ENCODE peak calls at places on chromosomes 11 and 22, in eight cellular contexts. I is IMR-90, R is left lung, Z is HCT116, D is A549, P is heart right ventricle, X is upper lobe of right lung, O is endodermal cell. M is an unnamed sample. For H3K4me1, the result is how much of the 10 kb centered on the place peaks cover.

GRCh38 chr11:128563942-128564641 is 23.3 kb downstream of the ETS1 start:
- DNase-seq in I (no peak), R (no peak), Z (no peak), D (no peak), P (no peak), X (no peak), O (peak), M (no peak)

GRCh38 chr22:23072911-23073491 is 2.7 kb downstream of the GNAZ start:
- DNase-seq in I (no peak), R (peak), Z (no peak), D (no peak), P (no peak), X (peak), O (peak), M (peak)

GRCh38 chr11:79062814-79063762 is 377.7 kb downstream of the TENM4 start:
- DNase-seq in I (peak), R (no peak), Z (peak), D (peak), P (peak), X (no peak), O (peak), M (no peak)

GRCh38 chr11:27158763-27159679 is 118.4 kb downstream of the BBOX1 start:
- DNase-seq in I (peak), R (no peak), Z (peak), D (peak), P (peak), X (no peak), O (peak), M (no peak)

GRCh38 chr11:120391854-120392253 is 55.6 kb downstream of the ARHGEF12 start:
- DNase-seq in I (peak), R (no peak), Z (no peak), D (no peak), P (no peak), X (no peak), O (no peak), M (no peak)

GRCh38 chr11:4040461-4040860 is 54.1 kb upstream of the RRM1 start:
- DNase-seq in I (no peak), R (no peak), Z (no peak), D (no peak), P (no peak), X (no peak), O (no peak), M (no peak)

GRCh38 chr11:83070878-83071640 is 638 bp downstream of the RAB30 start:
- DNase-seq in I (peak), R (no peak), Z (no peak), D (peak), P (peak), X (peak), O (no peak), M (peak)

GRCh38 chr11:83195176-83195531 is 1.6 kb downstream of the ANKRD42 start:
- DNase-seq in I (peak), R (no peak), Z (no peak), D (peak), P (no peak), X (no peak), O (no peak), M (no peak)

GRCh38 chr22:20111689-20112622 is 3.9 kb upstream of the RANBP1 start:
- DNase-seq in I (no peak), R (peak), Z (no peak), D (no peak), P (no peak), X (no peak), O (no peak), M (peak)
- H3K27ac ChIP-seq in I (no peak), R (no peak), Z (peak), D (no peak), P (no peak), X (no peak), O (peak), M (peak)

DNA sequence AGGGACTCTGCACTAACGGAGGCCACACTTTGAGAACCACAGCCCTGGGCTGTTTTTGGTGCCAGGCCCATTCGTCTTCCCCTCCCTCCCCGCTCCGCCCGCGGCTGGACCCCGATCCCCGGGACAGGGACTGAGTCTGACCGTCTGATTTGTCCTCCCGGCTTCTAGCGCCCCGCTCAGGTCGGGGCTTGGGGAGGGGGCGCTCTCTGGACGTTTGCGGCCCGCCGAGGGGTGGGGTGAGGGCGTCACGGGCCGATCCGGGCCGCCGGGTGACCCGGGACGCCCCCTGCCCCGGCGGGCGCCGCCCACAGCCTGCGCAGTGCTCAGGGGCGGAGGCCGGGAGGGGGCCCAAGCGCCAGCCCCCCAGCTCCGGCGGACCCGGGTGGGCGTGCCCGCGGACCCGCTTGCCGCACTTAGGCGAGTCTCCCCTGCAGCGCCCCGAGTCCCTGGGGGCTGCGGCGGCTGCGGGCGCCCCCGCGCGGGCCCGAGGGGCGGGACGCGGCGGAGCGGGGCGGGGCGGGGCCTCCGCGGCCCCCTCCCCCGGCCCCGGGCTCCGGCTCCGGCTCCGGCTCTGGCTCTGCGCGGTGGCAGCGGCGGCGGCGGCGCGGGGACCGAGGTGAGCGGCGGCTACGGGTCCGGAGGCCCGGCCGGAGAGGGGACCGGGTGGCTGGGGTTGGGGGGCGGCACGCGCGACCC is 33.7 kb upstream of the PRR5 start:
- DNase-seq in I (no peak), R (peak), Z (no peak), D (no peak), P (no peak), X (no peak), O (peak), M (no peak)
- TF ChIP-seq CTCF in I (peak), R (no peak), Z (no peak), D (peak), P (no peak), X (no peak), O (peak), M (no peak)

DNA sequence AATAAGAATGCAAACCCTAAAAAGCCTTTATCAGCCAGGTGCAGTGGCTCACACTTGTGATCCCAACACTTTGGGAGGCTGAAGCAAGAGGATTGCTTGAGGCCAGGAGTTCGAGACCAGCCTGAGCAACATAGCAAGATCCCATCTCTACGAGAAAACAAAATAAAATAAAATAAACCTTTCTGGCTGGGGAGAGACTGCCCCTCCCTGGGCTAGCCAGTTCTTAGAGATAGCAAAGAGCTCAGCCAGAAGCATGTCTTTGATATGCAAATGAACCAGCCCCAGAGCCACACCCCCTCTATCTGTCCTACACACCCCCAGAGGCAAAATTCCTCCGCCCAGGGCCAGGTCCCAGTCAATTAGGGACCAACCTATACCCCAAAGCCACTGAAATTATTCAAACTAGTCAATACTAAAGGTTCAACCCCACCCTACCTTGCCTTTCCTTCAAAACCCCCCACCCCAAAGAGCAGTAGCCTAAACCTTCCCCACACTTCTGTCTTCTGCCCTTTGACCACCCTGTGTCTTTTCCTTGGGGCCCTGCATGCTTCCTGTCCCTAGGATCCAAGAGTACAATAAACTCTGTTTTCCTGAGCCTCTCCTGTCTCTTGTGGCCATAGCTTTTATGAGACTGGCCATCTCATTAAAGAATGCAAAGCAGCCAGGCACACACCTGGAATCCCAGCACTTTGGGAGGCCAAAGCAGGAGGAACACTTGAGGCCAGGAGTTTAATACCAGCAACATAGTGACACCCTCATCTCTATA is 37.3 kb upstream of the CXCR5 start:
- DNase-seq in I (no peak), R (no peak), Z (no peak), D (no peak), P (no peak), X (no peak), O (peak), M (no peak)
- H3K4me1 ChIP-seq in I (under half), R (under half), Z (under half), D (under half), P (under half), X (under half), O (under half), M (under half)

GRCh38 chr11:34405079-34405858 is 33.5 kb upstream of the CAT start:
- DNase-seq in I (no peak), R (no peak), Z (no peak), D (no peak), P (no peak), X (no peak), O (no peak), M (no peak)

GRCh38 chr11:34407121-34407813 is 31.5 kb upstream of the CAT start:
- DNase-seq in I (no peak), R (no peak), Z (no peak), D (no peak), P (no peak), X (no peak), O (no peak), M (no peak)

GRCh38 chr11:34404280-34404679 is 34.5 kb upstream of the CAT start:
- DNase-seq in I (no peak), R (no peak), Z (no peak), D (no peak), P (no peak), X (no peak), O (no peak), M (no peak)

GRCh38 chr11:34406413-34406812 is 32.3 kb upstream of the CAT start:
- DNase-seq in I (no peak), R (no peak), Z (no peak), D (no peak), P (no peak), X (no peak), O (no peak), M (no peak)

GRCh38 chr11:34403431-34403830 is 35.3 kb upstream of the CAT start:
- DNase-seq in I (no peak), R (no peak), Z (no peak), D (no peak), P (no peak), X (no peak), O (no peak), M (no peak)
- H3K27ac ChIP-seq in I (no peak), R (no peak), Z (no peak), D (no peak), P (no peak), X (no peak), O (no peak), M (no peak)

GRCh38 chr11:110169738-110170137 is 76.5 kb downstream of the ZC3H12C start:
- DNase-seq in I (no peak), R (no peak), Z (no peak), D (no peak), P (no peak), X (no peak), O (no peak), M (no peak)

GRCh38 chr11:110176366-110177056 is 83.3 kb downstream of the ZC3H12C start:
- DNase-seq in I (peak), R (no peak), Z (no peak), D (no peak), P (no peak), X (no peak), O (no peak), M (no peak)

GRCh38 chr11:110174645-110175310 is 81.6 kb downstream of the ZC3H12C start:
- DNase-seq in I (peak), R (no peak), Z (no peak), D (no peak), P (no peak), X (no peak), O (no peak), M (no peak)

GRCh38 chr11:110173775-110174644 is 80.8 kb downstream of the ZC3H12C start:
- DNase-seq in I (peak), R (no peak), Z (peak), D (peak), P (peak), X (peak), O (peak), M (peak)

DNA sequence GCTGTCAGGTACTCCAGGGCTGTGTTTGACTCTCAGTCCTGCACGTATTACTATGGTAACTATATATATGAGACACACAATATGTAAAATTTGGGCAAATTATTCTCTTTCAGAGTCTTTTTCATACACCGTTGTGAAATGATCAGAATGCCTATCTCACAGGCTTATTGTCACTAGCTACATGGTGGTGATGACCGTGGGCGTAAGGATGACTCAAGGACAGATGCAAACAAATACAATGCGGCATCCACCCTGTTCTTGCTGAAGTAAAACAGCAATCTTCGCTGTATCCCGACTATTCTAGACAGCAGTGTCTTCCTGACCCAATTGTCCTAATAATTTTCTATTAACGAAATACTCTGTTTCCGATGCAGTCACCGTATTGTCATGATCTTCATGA is 79.5 kb downstream of the ZC3H12C start:
- DNase-seq in I (peak), R (no peak), Z (no peak), D (no peak), P (no peak), X (no peak), O (no peak), M (no peak)
- TF ChIP-seq CTCF in I (no peak), R (no peak), Z (no peak), D (no peak), P (no peak), X (no peak), O (no peak), M (no peak)

GRCh38 chr11:1149545-1149944 is 8.2 kb upstream of the MUC5AC start:
- DNase-seq in I (no peak), R (peak), Z (no peak), D (no peak), P (no peak), X (no peak), O (no peak), M (no peak)

GRCh38 chr11:1150095-1150494 is 7.7 kb upstream of the MUC5AC start:
- DNase-seq in I (no peak), R (peak), Z (no peak), D (no peak), P (no peak), X (no peak), O (no peak), M (no peak)

GRCh38 chr11:1151366-1152315 is 6.1 kb upstream of the MUC5AC start:
- DNase-seq in I (no peak), R (peak), Z (no peak), D (no peak), P (no peak), X (peak), O (no peak), M (no peak)

GRCh38 chr11:1152316-1153104 is 5.2 kb upstream of the MUC5AC start:
- DNase-seq in I (peak), R (peak), Z (no peak), D (peak), P (no peak), X (peak), O (no peak), M (no peak)

GRCh38 chr11:1150769-1151365 is 6.9 kb upstream of the MUC5AC start:
- DNase-seq in I (peak), R (peak), Z (no peak), D (no peak), P (no peak), X (peak), O (no peak), M (peak)
- H3K4me1 ChIP-seq in I (under half), R (under half), Z (under half), D (half or more), P (under half), X (under half), O (under half), M (under half)